ENCODE peak calls at places on chromosomes 4 and X, in six cellular contexts. M is upper lobe of left lung, H is NCI-H1436 treated with DMSO at 0.1 percent for 48 hours, G is H7, F is right lobe of liver, X is D341Med. A is an unnamed sample.

GRCh38 chr4:76765473-76766183 is 132.3 kb downstream of the SOWAHB start:
- DNase-seq in M (no peak), H (no peak), G (no peak), F (no peak), X (no peak), A (peak)

GRCh38 chr4:39030726-39031125 is 1.5 kb downstream of the TMEM156 start:
- DNase-seq in M (no peak), H (no peak), G (no peak), F (no peak), X (no peak), A (no peak)

GRCh38 chrX:47078129-47079043 is at the start of gene RGN:
- DNase-seq in M (peak), H (no peak), G (peak), F (peak), X (no peak), A (no peak)

GRCh38 chr4:143281507-143282169 is 55.0 kb upstream of the GAB1 start:
- DNase-seq in M (no peak), H (no peak), G (no peak), F (no peak), X (no peak), A (peak)

GRCh38 chr4:79331126-79331876 is 5.4 kb upstream of the NAA11 start:
- DNase-seq in M (no peak), H (no peak), G (no peak), F (no peak), X (no peak), A (peak)

GRCh38 chr4:158172558-158173258 is at the start of gene GASK1B:
- DNase-seq in M (no peak), H (no peak), G (peak), F (no peak), X (peak), A (peak)

GRCh38 chrX:135454816-135455215 is 33.1 kb downstream of the SMIM10L2A start:
- DNase-seq in M (no peak), H (no peak), G (no peak), F (no peak), X (no peak), A (no peak)

GRCh38 chrX:150966235-150966634 is 16.9 kb upstream of the HMGB3 start:
- DNase-seq in M (no peak), H (no peak), G (peak), F (peak), X (no peak), A (no peak)

GRCh38 chr4:10403633-10404445 is 53.4 kb downstream of the ZNF518B start:
- DNase-seq in M (no peak), H (no peak), G (peak), F (no peak), X (no peak), A (peak)

GRCh38 chr4:7199129-7199725 is 6.9 kb downstream of the SORCS2 start:
- DNase-seq in M (peak), H (no peak), G (no peak), F (peak), X (no peak), A (no peak)

GRCh38 chrX:103453655-103454054 is 65.6 kb downstream of the RAB40A start:
- DNase-seq in M (no peak), H (no peak), G (no peak), F (no peak), X (no peak), A (peak)

GRCh38 chrX:153818571-153819397 is 11.6 kb downstream of the PDZD4 start:
- DNase-seq in M (peak), H (no peak), G (peak), F (no peak), X (peak), A (no peak)

GRCh38 chr4:111945014-111945413 is 200.2 kb upstream of the FAM241A start:
- DNase-seq in M (no peak), H (no peak), G (no peak), F (no peak), X (no peak), A (no peak)

GRCh38 chrX:29792335-29792734 is 423.0 kb upstream of the MAGEB2 start:
- DNase-seq in M (no peak), H (no peak), G (no peak), F (no peak), X (no peak), A (no peak)

GRCh38 chrX:41085105-41085882 is at the start of gene USP9X:
- DNase-seq in M (peak), H (no peak), G (peak), F (peak), X (peak), A (peak)

GRCh38 chr4:75634951-75635350 is 4.6 kb upstream of the CDKL2 start:
- DNase-seq in M (no peak), H (no peak), G (no peak), F (no peak), X (no peak), A (peak)

GRCh38 chr4:153205757-153206156 is 1.5 kb downstream of the TRIM2 start:
- DNase-seq in M (no peak), H (no peak), G (peak), F (no peak), X (no peak), A (peak)

A was measured in fibroblast of mammary gland.